ENCODE peak calls at places on chromosomes 11 and 22, in seven cellular contexts. Y, S, O, T, B, P and G are unnamed samples.

GRCh38 chr11:4991066-4991465 is 3.6 kb upstream of the OR51L1 start:
- DNase-seq in Y (no peak), S (no peak), O (no peak), T (no peak), B (no peak), P (no peak), G (no peak)

GRCh38 chr11:1292644-1293618 is 16.5 kb downstream of the TOLLIP start:
- DNase-seq in Y (no peak), S (no peak), O (no peak), T (no peak), B (no peak), P (no peak), G (peak)

GRCh38 chr11:61118004-61118403 is 15.7 kb downstream of the CD5 start:
- DNase-seq in Y (no peak), S (no peak), O (no peak), T (no peak), B (no peak), P (no peak), G (no peak)

GRCh38 chr11:32821917-32822560 is 7.7 kb upstream of the PRRG4 start:
- DNase-seq in Y (no peak), S (no peak), O (no peak), T (no peak), B (no peak), P (no peak), G (no peak)

GRCh38 chr22:44382461-44383038 is 69.8 kb upstream of the SHISAL1 start:
- DNase-seq in Y (no peak), S (no peak), O (no peak), T (no peak), B (no peak), P (no peak), G (peak)

GRCh38 chr11:59418151-59418550 is 8.1 kb downstream of the OR5A2 start:
- DNase-seq in Y (no peak), S (no peak), O (no peak), T (no peak), B (no peak), P (no peak), G (no peak)

GRCh38 chr11:117478926-117479325 is 151.3 kb downstream of the CEP164 start:
- DNase-seq in Y (no peak), S (no peak), O (no peak), T (no peak), B (no peak), P (no peak), G (no peak)

GRCh38 chr11:63745304-63746170 is 23.0 kb downstream of the ZFTA start:
- DNase-seq in Y (peak), S (no peak), O (no peak), T (no peak), B (no peak), P (no peak), G (no peak)

GRCh38 chr22:29031236-29031982 is 30.2 kb downstream of the C22orf31 start:
- DNase-seq in Y (no peak), S (peak), O (no peak), T (no peak), B (no peak), P (no peak), G (no peak)

GRCh38 chr22:32684148-32684821 is 117.2 kb upstream of the TIMP3 start:
- DNase-seq in Y (no peak), S (no peak), O (no peak), T (no peak), B (no peak), P (no peak), G (no peak)

GRCh38 chr11:10893713-10894112 is 35.9 kb upstream of the ZBED5 start:
- DNase-seq in Y (no peak), S (peak), O (no peak), T (no peak), B (no peak), P (no peak), G (no peak)

GRCh38 chr11:59025097-59025496 is 61.0 kb upstream of the GLYATL1B start:
- DNase-seq in Y (no peak), S (no peak), O (no peak), T (no peak), B (no peak), P (no peak), G (no peak)

GRCh38 chr11:76629853-76630599 is 40.5 kb downstream of the LRRC32 start:
- DNase-seq in Y (peak), S (peak), O (no peak), T (no peak), B (no peak), P (no peak), G (peak)

GRCh38 chr11:57324154-57324885 is 432 bp downstream of the TNKS1BP1 start:
- DNase-seq in Y (no peak), S (no peak), O (no peak), T (no peak), B (no peak), P (no peak), G (peak)